ENCODE peak calls at places on chromosomes 1 and 21, in nine cellular contexts. W is cardiac muscle cell, O is astrocyte of the spinal cord, L is cardiac fibroblast, D is hepatocyte, N is foreskin fibroblast, C is IMR-90, S is uterus, P is neuronal stem cell. X is an unnamed sample.

GRCh38 chr1:243596441-243597183 is 253.4 kb downstream of the AKT3 start:
- DNase-seq in W (peak; percentile 93), O (peak; percentile 92), L (peak; percentile 86), D (no peak), N (peak; percentile 89), C (peak; percentile 96), S (no peak), P (no peak), X (peak; percentile 98)

GRCh38 chr1:107544285-107544684 is 403.4 kb downstream of the NTNG1 start:
- DNase-seq in W (no peak), O (no peak), L (no peak), D (no peak), N (no peak), C (no peak), S (no peak), P (no peak), X (no peak)

GRCh38 chr1:64823691-64824476 is 79.0 kb downstream of the RAVER2 start:
- DNase-seq in W (peak; percentile 86), O (peak; percentile 80), L (peak; percentile 84), D (peak; percentile 83), N (peak; percentile 86), C (peak; percentile 81), S (peak; percentile 77), P (peak; percentile 67), X (peak; percentile 83)

GRCh38 chr21:41451753-41452676 is 26.0 kb downstream of the MX1 start:
- DNase-seq in W (no peak), O (no peak), L (no peak), D (no peak), N (no peak), C (no peak), S (no peak), P (no peak), X (no peak)

GRCh38 chr1:226945106-226945857 is 5.2 kb downstream of the COQ8A start:
- DNase-seq in W (no peak), O (no peak), L (no peak), D (peak; percentile 82), N (no peak), C (no peak), S (no peak), P (no peak), X (no peak)

GRCh38 chr1:215192306-215192705 is 109.8 kb downstream of the KCNK2 start:
- DNase-seq in W (no peak), O (peak; percentile 82), L (peak; percentile 3), D (no peak), N (peak; percentile 35), C (peak; percentile 84), S (no peak), P (no peak), X (peak; percentile 83)

GRCh38 chr1:49016030-49016991 is 239.6 kb upstream of the BEND5 start:
- DNase-seq in W (no peak), O (no peak), L (no peak), D (no peak), N (no peak), C (no peak), S (no peak), P (no peak), X (no peak)

GRCh38 chr1:191669629-191670028 is 488.6 kb upstream of the RGS18 start:
- DNase-seq in W (no peak), O (peak; percentile 40), L (no peak), D (no peak), N (peak; percentile 44), C (peak; percentile 35), S (no peak), P (no peak), X (no peak)

GRCh38 chr1:19682257-19682656 is 17.6 kb downstream of the HTR6 start:
- DNase-seq in W (peak; percentile 79), O (peak; percentile 63), L (peak; percentile 74), D (no peak), N (peak; percentile 93), C (peak; percentile 93), S (no peak), P (no peak), X (peak; percentile 97)

GRCh38 chr1:85195703-85196102 is 5.1 kb downstream of the SYDE2 start:
- DNase-seq in W (no peak), O (no peak), L (no peak), D (no peak), N (no peak), C (no peak), S (no peak), P (no peak), X (no peak)

GRCh38 chr1:235018720-235019444 is 109.8 kb downstream of the TOMM20 start:
- DNase-seq in W (no peak), O (no peak), L (no peak), D (no peak), N (no peak), C (no peak), S (no peak), P (no peak), X (no peak)

DNA sequence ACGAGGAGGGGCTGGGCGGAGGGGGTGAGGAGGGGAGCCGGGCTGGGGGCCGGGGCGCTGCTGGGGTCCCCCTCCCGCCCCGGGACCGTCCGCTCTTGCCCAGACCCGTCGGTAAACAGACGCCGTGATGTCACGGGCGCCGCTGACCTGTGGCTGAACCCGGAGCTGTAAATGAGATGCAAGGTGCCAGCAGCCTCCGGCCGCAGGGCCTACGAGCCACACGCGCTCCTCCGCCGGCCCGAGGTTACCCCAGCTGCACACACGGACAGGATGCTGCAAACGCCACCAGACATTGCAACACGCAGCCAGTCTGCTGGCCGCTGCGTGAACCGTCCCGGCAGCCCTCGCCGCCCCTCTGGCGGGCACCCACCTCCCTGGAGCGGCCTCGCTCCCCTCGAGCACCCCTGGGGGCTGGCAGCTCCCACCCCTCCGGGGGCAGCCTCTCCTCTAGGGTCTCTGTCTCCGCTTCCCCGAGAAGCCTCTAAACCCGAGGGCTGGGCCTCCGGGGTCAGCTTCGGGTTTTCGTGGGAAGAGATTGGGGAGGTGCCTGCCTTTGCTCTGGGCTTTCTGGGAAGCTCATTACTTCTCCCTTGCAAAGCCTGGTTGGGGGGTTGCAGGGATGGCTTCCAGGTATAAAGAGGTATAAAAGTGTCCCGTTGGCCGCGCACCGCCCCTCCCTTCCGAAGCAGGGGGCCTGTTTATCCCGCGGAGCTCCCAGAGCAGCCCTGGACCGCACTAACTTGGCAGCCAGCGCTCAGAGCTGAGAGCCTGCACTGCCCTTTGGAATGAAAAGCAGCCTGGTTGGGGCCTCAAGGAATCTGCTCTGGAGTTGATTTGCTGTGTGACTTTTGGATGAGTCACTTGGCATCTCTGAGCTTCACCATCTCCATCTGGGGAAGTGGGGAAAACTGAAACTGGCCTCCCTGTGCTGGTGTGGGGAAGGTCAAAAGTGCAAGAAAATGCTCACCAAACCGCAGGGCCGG is 21.9 kb downstream of the DHRS3 start:
- DNase-seq in W (peak; percentile 99), O (peak; percentile 98), L (peak; percentile 98), D (peak; percentile 95), N (peak; percentile 99), C (peak; percentile 98), S (peak; percentile 87), P (no peak), X (peak; percentile 98)
- H3K4me3 ChIP-seq in W (peak overlapping the region; percentile 29), O (peak overlapping the region; percentile 32), L (peak overlapping the region; percentile 39), D (peak overlapping the region; percentile 18), N (peak overlapping the region; percentile 19), C (no peak overlapping the region), S (peak overlapping the region; percentile 15), P (peak overlapping the region; percentile 71), X (peak overlapping the region; percentile 34)

GRCh38 chr21:45060675-45061311 is 13.6 kb upstream of the ADARB1 start:
- DNase-seq in W (no peak), O (no peak), L (no peak), D (no peak), N (no peak), C (no peak), S (no peak), P (no peak), X (no peak)
- H3K4me3 ChIP-seq in W (no peak overlapping the region), O (no peak overlapping the region), L (no peak overlapping the region), D (no peak overlapping the region), N (no peak overlapping the region), C (no peak overlapping the region), S (no peak overlapping the region), P (no peak overlapping the region), X (no peak overlapping the region)

DNA sequence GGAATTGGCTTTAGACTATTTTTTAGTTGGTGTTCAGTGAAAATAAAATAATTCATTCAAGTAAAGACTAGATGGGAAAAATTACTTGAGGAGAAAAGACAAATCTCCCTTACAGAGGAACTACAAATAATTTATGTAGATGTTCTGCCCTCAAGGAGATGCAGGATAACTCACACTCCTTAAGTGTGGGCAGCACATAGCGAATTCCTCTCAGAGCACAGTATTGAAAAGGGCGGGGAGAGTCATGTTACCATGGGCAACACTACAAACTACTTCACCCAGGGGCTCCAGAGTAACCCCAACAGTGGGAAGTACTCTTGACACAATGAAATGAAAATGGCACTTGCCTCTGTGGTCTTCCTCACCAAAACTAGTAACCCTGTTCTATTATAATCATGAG is 20.6 kb upstream of the LAMC2 start:
- DNase-seq in W (no peak), O (no peak), L (no peak), D (no peak), N (no peak), C (no peak), S (no peak), P (no peak), X (no peak)
- H3K4me3 ChIP-seq in W (no peak overlapping the region), O (no peak overlapping the region), L (no peak overlapping the region), D (no peak overlapping the region), N (no peak overlapping the region), C (no peak overlapping the region), S (no peak overlapping the region), P (no peak overlapping the region), X (no peak overlapping the region)

GRCh38 chr1:150981177-150981804 is 801 bp upstream of the ANXA9 start:
- DNase-seq in W (no peak), O (no peak), L (no peak), D (peak; percentile 65), N (peak; percentile 27), C (no peak), S (peak; percentile 44), P (no peak), X (no peak)

GRCh38 chr1:150976879-150977694 is 2.5 kb upstream of the CERS2 start:
- DNase-seq in W (no peak), O (no peak), L (peak; percentile 51), D (peak; percentile 76), N (peak; percentile 83), C (no peak), S (peak; percentile 68), P (no peak), X (no peak)

GRCh38 chr1:150979723-150980056 is 2.4 kb upstream of the ANXA9 start:
- DNase-seq in W (no peak), O (no peak), L (no peak), D (no peak), N (no peak), C (no peak), S (no peak), P (no peak), X (no peak)

GRCh38 chr1:150976401-150976821 is 1.8 kb upstream of the CERS2 start:
- DNase-seq in W (no peak), O (no peak), L (no peak), D (no peak), N (no peak), C (no peak), S (no peak), P (no peak), X (no peak)

DNA sequence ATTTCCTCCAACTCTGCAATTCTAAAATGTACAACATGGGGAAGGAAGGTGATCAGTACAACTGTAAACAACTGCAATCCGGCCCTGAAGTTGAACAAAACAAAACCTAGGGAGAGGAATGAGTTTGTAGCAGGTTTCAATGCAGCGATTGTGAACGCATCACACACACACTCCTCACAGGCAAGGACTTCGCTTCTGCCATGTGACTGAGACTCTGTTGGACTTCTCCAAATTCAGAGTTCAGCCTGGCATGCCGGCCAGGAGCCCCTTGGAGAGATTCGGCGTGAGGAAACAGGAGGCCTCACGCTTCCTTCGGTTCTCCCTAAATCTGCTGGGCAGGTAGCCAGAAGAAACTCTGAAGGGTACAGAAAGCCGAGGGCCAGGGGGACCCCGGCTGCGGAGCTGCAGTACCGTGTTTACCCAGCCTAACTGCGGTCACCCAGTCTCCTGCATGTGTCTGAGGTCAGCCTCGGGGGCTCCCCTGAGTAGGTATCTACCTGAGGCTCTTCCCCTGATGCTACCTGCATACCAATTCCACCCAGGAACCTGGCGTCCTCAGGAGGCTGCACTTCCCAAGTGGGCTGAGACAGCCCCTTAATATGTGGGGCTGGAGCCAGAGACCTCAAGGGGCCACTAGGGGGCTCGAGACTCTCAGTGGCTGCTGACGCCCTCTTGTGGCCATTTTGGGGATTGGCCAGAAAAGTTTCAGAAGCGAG is 2.9 kb upstream of the ANXA9 start:
- DNase-seq in W (peak; percentile 93), O (peak; percentile 92), L (peak; percentile 93), D (peak; percentile 94), N (peak; percentile 93), C (peak; percentile 85), S (peak; percentile 94), P (peak; percentile 93), X (peak; percentile 86)
- H3K4me3 ChIP-seq in W (no peak overlapping the region), O (no peak overlapping the region), L (no peak overlapping the region), D (no peak overlapping the region), N (no peak overlapping the region), C (no peak overlapping the region), S (no peak overlapping the region), P (no peak overlapping the region), X (peak overlapping the region; percentile 4)

X was measured in fibroblast of mammary gland.